ENCODE peak calls at places on chromosomes 1 and 21, in nine cellular contexts. J is lower lobe of right lung, Y is prostate gland, T is spleen, N is mesenchymal stem cell, O is endodermal cell, K is thoracic aorta, U is GM12878, I is SJSA1. M is an unnamed sample.

GRCh38 chr1:224450956-224451350 is 16.4 kb upstream of the WDR26 start:
- DNase-seq in O (no peak), N (no peak), T (no peak), Y (no peak), K (no peak), J (no peak), U (no peak), I (no peak), M (no peak)

GRCh38 chr21:35796834-35797233 is 263.5 kb downstream of the SETD4 start:
- DNase-seq in Y (no peak), K (no peak), U (no peak), J (no peak), O (no peak), T (no peak), I (no peak), N (no peak), M (no peak)

GRCh38 chr1:112575154-112575804 is 43.7 kb downstream of the ST7L start:
- DNase-seq in K (no peak), I (peak; percentile 71), O (no peak), J (no peak), N (peak; percentile 97), Y (no peak), T (no peak), U (no peak), M (no peak)

GRCh38 chr1:222777463-222777862 is 37.4 kb upstream of the DISP1 start:
- DNase-seq in Y (no peak), K (no peak), T (no peak), U (no peak), N (peak; percentile 17), O (no peak), J (no peak), I (no peak), M (no peak)

GRCh38 chr1:29502225-29502755 is 266.0 kb downstream of the PTPRU start:
- DNase-seq in K (no peak), Y (no peak), O (peak; percentile 35), J (no peak), U (no peak), I (no peak), T (no peak), N (no peak), M (no peak)

GRCh38 chr1:98306517-98307089 is 354.9 kb upstream of the SNX7 start:
- DNase-seq in Y (no peak), K (no peak), N (no peak), T (no peak), I (no peak), J (no peak), O (no peak), U (no peak), M (no peak)

GRCh38 chr1:98702976-98703375 is 41.5 kb downstream of the SNX7 start:
- DNase-seq in T (no peak), I (no peak), U (no peak), K (no peak), N (peak; percentile 25), Y (no peak), O (no peak), J (no peak), M (no peak)

GRCh38 chr1:201602413-201603265 is 63.7 kb downstream of the NAV1 start:
- DNase-seq in N (peak; percentile 99), T (peak; percentile 28), U (no peak), I (peak; percentile 89), J (no peak), Y (no peak), O (no peak), K (no peak), M (no peak)

GRCh38 chr21:36948686-36949085 is 17.8 kb downstream of the HLCS start:
- DNase-seq in N (no peak), I (no peak), K (no peak), U (no peak), Y (no peak), O (no peak), T (no peak), J (no peak), M (no peak)

GRCh38 chr1:1074631-1075147 is 583 bp upstream of the RNF223 start:
- DNase-seq in K (no peak), Y (no peak), O (peak; percentile 45), I (no peak), J (peak; percentile 45), T (peak; percentile 70), U (no peak), N (no peak), M (no peak)

GRCh38 chr1:11615109-11615508 is 39.1 kb downstream of the FBXO2 start:
- DNase-seq in N (no peak), I (no peak), U (no peak), J (no peak), O (no peak), K (no peak), Y (no peak), T (no peak), M (no peak)

GRCh38 chr1:41325801-41326200 is 35.4 kb upstream of the FOXO6 start:
- DNase-seq in N (no peak), U (no peak), T (no peak), I (no peak), O (no peak), Y (no peak), K (no peak), J (no peak), M (no peak)

GRCh38 chr21:44751799-44752636 is 40.6 kb upstream of the TSPEAR start:
- DNase-seq in U (no peak), J (no peak), N (no peak), I (no peak), Y (no peak), K (no peak), T (no peak), O (no peak), M (no peak)

GRCh38 chr1:43708006-43708412 is 673 bp downstream of the ST3GAL3 start:
- DNase-seq in J (no peak), U (no peak), K (no peak), T (no peak), O (no peak), N (peak; percentile 74), I (peak; percentile 65), Y (no peak), M (no peak)

GRCh38 chr1:2288816-2289536 is 60.9 kb downstream of the SKI start:
- DNase-seq in K (no peak), T (no peak), J (no peak), N (no peak), Y (no peak), I (no peak), O (no peak), U (no peak), M (no peak)

GRCh38 chr1:2289607-2290006 is 61.5 kb downstream of the SKI start:
- DNase-seq in U (no peak), O (no peak), Y (no peak), I (no peak), J (no peak), K (no peak), T (no peak), N (no peak), M (no peak)

GRCh38 chr1:2286923-2287322 is 58.8 kb downstream of the SKI start:
- DNase-seq in U (no peak), T (no peak), I (no peak), Y (no peak), J (peak; percentile 26), O (no peak), K (no peak), N (no peak), M (no peak)

GRCh38 chr1:2287649-2288048 is 59.5 kb downstream of the SKI start:
- DNase-seq in U (no peak), K (no peak), Y (no peak), J (no peak), I (no peak), T (no peak), O (no peak), N (no peak), M (no peak)

DNA sequence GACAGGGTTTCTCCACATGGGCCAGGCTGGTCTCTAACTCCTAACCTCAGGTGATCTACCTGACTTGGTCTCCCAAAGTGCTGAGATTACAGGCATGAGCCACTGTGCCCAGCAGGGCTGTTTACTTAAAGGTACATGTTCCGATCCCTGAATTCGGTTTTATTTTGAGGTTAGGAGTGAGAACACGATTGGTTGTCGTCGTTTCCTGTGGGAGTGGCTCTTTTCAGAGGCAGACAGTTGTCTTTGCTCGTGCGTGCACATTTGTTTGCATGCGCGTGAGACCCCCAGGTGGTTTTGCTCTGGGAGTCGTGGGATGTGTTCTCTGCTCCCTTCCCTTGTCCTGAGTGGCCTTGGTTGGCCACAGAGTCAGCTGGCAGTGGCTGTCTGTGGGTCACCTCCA is 60.2 kb downstream of the SKI start:
- DNase-seq in T (no peak), O (no peak), Y (no peak), N (no peak), K (no peak), I (no peak), U (no peak), J (no peak), M (no peak)
- H3K4me1 ChIP-seq in T (peaks cover 52% of the 10 kb centered on the region), O (no peaks in the 10 kb centered on the region), Y (peaks cover 37% of the 10 kb centered on the region), N (peaks cover 61% of the 10 kb centered on the region), K (peaks cover 90% of the 10 kb centered on the region), I (peaks cover 32% of the 10 kb centered on the region), U (peaks cover 23% of the 10 kb centered on the region), J (peaks cover 72% of the 10 kb centered on the region), M (peaks cover 19% of the 10 kb centered on the region)

GRCh38 chr1:51919684-51920083 is 41.2 kb upstream of the NRDC start:
- DNase-seq in K (no peak), I (no peak), J (no peak), T (no peak), N (no peak), O (no peak), Y (no peak), U (no peak), M (no peak)

GRCh38 chr1:51926171-51926812 is 47.8 kb upstream of the NRDC start:
- DNase-seq in I (no peak), Y (no peak), J (no peak), N (peak; percentile 46), O (peak; percentile 67), T (no peak), K (no peak), U (no peak), M (no peak)

GRCh38 chr1:51924455-51924854 is 45.9 kb upstream of the NRDC start:
- DNase-seq in N (peak; percentile 48), J (no peak), Y (no peak), U (no peak), K (no peak), T (no peak), I (peak; percentile 73), O (no peak), M (no peak)

GRCh38 chr1:51920130-51920529 is 41.6 kb upstream of the NRDC start:
- DNase-seq in N (no peak), U (no peak), O (no peak), J (no peak), T (no peak), I (no peak), K (no peak), Y (no peak), M (no peak)

GRCh38 chr1:51922040-51922439 is 43.5 kb upstream of the NRDC start:
- DNase-seq in J (no peak), Y (no peak), I (no peak), T (no peak), N (no peak), K (no peak), O (no peak), U (no peak), M (no peak)
- H3K4me1 ChIP-seq in J (no peaks in the 10 kb centered on the region), Y (no peaks in the 10 kb centered on the region), I (peaks cover 36% of the 10 kb centered on the region), T (no peaks in the 10 kb centered on the region), N (peaks cover 12% of the 10 kb centered on the region), K (no peaks in the 10 kb centered on the region), O (peaks cover 4% of the 10 kb centered on the region), U (no peaks in the 10 kb centered on the region), M (no peaks in the 10 kb centered on the region)

GRCh38 chr1:205452364-205452763 is 3.5 kb downstream of the BLACAT1 start:
- DNase-seq in I (no peak), J (no peak), K (no peak), Y (no peak), T (no peak), U (no peak), O (no peak), N (no peak), M (no peak)
- H3K4me1 ChIP-seq in I (no peaks in the 10 kb centered on the region), J (peaks cover 27% of the 10 kb centered on the region), K (peaks cover 16% of the 10 kb centered on the region), Y (peaks cover 8% of the 10 kb centered on the region), T (peaks cover 16% of the 10 kb centered on the region), U (peaks cover 5% of the 10 kb centered on the region), O (peaks cover 30% of the 10 kb centered on the region), N (peaks cover 29% of the 10 kb centered on the region), M (peaks cover 12% of the 10 kb centered on the region)

GRCh38 chr1:94318505-94319030 is 81.2 kb upstream of the ARHGAP29 start:
- DNase-seq in I (no peak), J (no peak), U (no peak), O (no peak), N (no peak), T (no peak), K (no peak), Y (no peak), M (no peak)
- H3K4me1 ChIP-seq in I (peaks cover 53% of the 10 kb centered on the region), J (no peaks in the 10 kb centered on the region), U (no peaks in the 10 kb centered on the region), O (peaks cover 14% of the 10 kb centered on the region), N (peaks cover 18% of the 10 kb centered on the region), T (peaks cover 5% of the 10 kb centered on the region), K (peaks cover 48% of the 10 kb centered on the region), Y (peaks cover 1% of the 10 kb centered on the region), M (no peaks in the 10 kb centered on the region)

M was measured in Peyer's patch.